ENCODE peak calls at places on chromosomes 4 and X, in nine cellular contexts. Q is cardiac fibroblast; W is glutamatergic neuron; I is neural crest cell; X is Calu3; N is CD8-positive, alpha-beta T cell; J is GM13976; P is transverse colon; T is pancreas. E is an unnamed sample.

GRCh38 chr4:88705805-88706518 is 8.3 kb upstream of the NAP1L5 start:
- DNase-seq in P (no peak), T (no peak), W (no peak), X (no peak), J (no peak), I (no peak), N (no peak), Q (peak; percentile 52), E (no peak)

GRCh38 chr4:185344743-185345538 is 50.8 kb downstream of the LRP2BP start:
- DNase-seq in X (no peak), N (no peak), J (peak; percentile 46), W (no peak), I (no peak), Q (peak; percentile 10), T (no peak), P (no peak), E (no peak)

GRCh38 chr4:21795091-21795490 is 153.5 kb downstream of the KCNIP4 start:
- DNase-seq in P (no peak), T (no peak), J (no peak), N (no peak), W (no peak), Q (peak; percentile 45), I (no peak), X (no peak), E (no peak)

GRCh38 chr4:90246841-90247240 is 119.6 kb downstream of the CCSER1 start:
- DNase-seq in J (no peak), T (no peak), P (no peak), X (no peak), N (no peak), I (no peak), Q (no peak), W (no peak), E (no peak)

GRCh38 chrX:24027985-24028384 is 999 bp upstream of the KLHL15 start:
- DNase-seq in W (no peak), Q (no peak), T (no peak), N (no peak), J (no peak), X (no peak), I (no peak), P (no peak), E (no peak)

GRCh38 chr4:187477224-187477623 is 518.3 kb upstream of the ZFP42 start:
- DNase-seq in X (no peak), P (no peak), Q (no peak), N (no peak), J (no peak), W (no peak), T (no peak), I (no peak), E (no peak)

GRCh38 chr4:112031712-112032328 is 113.4 kb upstream of the FAM241A start:
- DNase-seq in W (no peak), Q (peak; percentile 70), T (no peak), I (peak; percentile 38), X (peak; percentile 37), P (peak; percentile 16), N (no peak), J (peak; percentile 50), E (no peak)

GRCh38 chr4:45292844-45293243 is 566.5 kb upstream of the GNPDA2 start:
- DNase-seq in P (no peak), W (no peak), N (no peak), X (no peak), J (no peak), T (no peak), Q (no peak), I (no peak), E (no peak)

GRCh38 chrX:103817502-103817901 is 14.6 kb downstream of the RAB9B start:
- DNase-seq in I (peak; percentile 59), W (no peak), P (no peak), X (peak; percentile 43), Q (peak; percentile 51), N (no peak), J (peak; percentile 17), T (no peak), E (no peak)

GRCh38 chr4:26020896-26021295 is 106.9 kb downstream of the SMIM20 start:
- DNase-seq in N (no peak), J (no peak), Q (peak; percentile 32), X (no peak), W (no peak), T (no peak), I (no peak), P (no peak), E (no peak)

GRCh38 chr4:128333309-128334006 is 45.8 kb upstream of the PGRMC2 start:
- DNase-seq in X (no peak), W (no peak), T (no peak), J (no peak), I (no peak), P (no peak), N (no peak), Q (no peak), E (no peak)

GRCh38 chr4:54731552-54731951 is 73.8 kb downstream of the KIT start:
- DNase-seq in X (no peak), I (no peak), Q (no peak), T (no peak), J (no peak), N (no peak), P (no peak), W (no peak), E (no peak)

GRCh38 chrX:12956704-12957541 is 18.0 kb upstream of the TMSB4X start:
- DNase-seq in I (no peak), W (no peak), P (no peak), T (no peak), X (peak; percentile 45), Q (peak; percentile 59), J (peak; percentile 71), N (no peak), E (no peak)

GRCh38 chrX:104566921-104567501 is 1.0 kb downstream of the IL1RAPL2 start:
- DNase-seq in N (no peak), T (peak; percentile 46), J (no peak), X (peak; percentile 5), W (no peak), Q (no peak), I (no peak), P (no peak), E (no peak)

GRCh38 chr4:107035711-107036601 is at the start of gene DKK2:
- DNase-seq in Q (peak; percentile 22), N (no peak), X (no peak), J (peak; percentile 45), W (peak; percentile 53), T (peak; percentile 42), P (peak; percentile 10), I (peak; percentile 13), E (no peak)

DNA sequence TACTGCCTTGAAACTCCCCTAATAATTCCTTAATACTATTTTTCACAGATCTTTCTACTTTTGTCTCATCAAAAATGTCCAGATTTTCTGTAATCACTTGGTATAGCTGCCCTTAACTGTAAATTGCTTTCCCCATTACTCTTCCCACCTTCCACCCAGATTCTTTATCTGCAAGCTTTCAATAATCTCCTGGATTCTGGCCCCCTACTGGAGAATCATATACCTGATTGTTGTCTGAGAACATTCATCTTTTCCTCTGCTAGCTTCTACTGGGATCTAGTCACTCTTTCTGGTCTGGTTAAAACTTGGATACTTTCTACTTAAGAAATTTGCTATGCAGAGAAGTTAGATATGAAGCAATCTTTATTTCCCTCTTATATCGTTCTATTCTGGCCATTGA is 552.6 kb downstream of the PCDH19 start:
- DNase-seq in J (no peak), P (no peak), X (no peak), N (no peak), Q (no peak), W (no peak), T (no peak), I (no peak), E (no peak)
- TF ChIP-seq CTCF in J (no peak), P (no peak), X (no peak), N (no peak), Q (no peak), W (peak; percentile 66), T (no peak), I (peak; percentile 61), E (no peak)

DNA sequence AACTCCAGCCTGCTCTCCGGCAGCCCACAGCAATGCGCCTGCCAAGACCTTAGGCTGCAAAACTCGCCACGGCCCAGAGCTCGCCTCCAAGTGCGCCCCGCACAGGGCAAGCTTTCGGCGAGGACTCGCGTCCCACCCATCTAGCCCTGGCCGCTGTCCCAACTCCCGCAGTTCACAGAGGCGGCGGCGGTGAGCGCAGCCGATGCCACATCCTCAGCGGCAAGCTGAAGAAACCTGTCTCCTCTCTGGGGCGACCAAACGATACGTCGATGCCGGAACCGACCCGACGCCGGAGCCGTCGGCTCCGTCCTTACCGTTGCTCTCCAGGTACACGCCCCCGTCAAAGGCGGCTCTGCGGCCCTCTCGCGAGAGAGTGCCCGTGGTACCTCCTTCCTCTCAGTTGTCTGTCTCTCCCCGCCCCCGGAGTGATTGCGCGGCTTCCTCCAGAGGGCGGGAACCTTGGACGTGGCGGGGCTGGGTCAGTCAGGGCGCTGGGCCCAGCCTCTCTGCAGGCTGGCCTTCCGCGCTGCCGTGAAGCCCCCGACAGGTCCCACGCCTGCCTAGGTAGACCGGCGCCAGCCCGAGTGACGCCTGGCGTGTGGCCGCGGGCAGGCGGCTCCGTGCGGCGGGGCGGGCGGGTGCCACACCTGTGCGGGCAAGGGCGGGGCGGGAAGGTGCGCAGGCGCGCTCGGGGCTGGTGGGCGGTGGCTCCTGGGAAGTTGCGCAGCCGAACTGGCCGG is 380 bp upstream of the RAB33B start:
- DNase-seq in T (peak; percentile 99), N (peak; percentile 93), P (peak; percentile 98), X (peak; percentile 93), I (peak; percentile 89), Q (peak; percentile 98), J (peak; percentile 96), W (peak; percentile 96), E (peak; percentile 91)
- TF ChIP-seq CTCF in T (no peak), N (no peak), P (peak; percentile 42), X (peak; percentile 11), I (peak; percentile 34), Q (no peak), J (peak; percentile 19), W (no peak), E (no peak)

DNA sequence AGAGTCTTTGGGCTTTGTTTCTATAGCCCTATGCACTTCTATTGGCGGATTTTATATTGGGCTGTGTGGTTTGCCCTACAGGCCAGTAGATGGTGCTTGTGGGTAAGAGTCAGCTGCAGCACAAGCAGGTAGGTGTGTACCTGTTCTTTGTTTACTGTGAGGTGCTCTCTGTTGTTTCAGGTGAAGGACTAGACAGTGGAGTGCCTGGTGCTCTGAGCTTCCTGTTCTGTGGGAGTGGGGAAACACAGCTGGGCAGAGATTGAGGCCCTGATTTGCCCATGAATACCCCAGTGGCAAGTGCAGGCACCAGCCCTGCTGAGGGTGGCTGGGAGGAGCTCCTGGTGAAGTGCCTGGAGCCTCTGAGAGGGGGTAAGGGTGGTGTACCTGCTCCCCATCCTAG is 26.3 kb upstream of the UCP1 start:
- DNase-seq in J (peak; percentile 33), W (no peak), I (no peak), Q (peak; percentile 27), X (peak; percentile 39), N (no peak), T (no peak), P (peak; percentile 41), E (no peak)
- TF ChIP-seq CTCF in J (peak; percentile 22), W (no peak), I (no peak), Q (peak; percentile 49), X (peak; percentile 63), N (no peak), T (peak; percentile 24), P (peak; percentile 70), E (no peak)

GRCh38 chrX:9882669-9883446 is 84.3 kb upstream of the CLDN34 start:
- DNase-seq in I (no peak), X (peak; percentile 11), N (no peak), W (no peak), Q (peak; percentile 79), T (no peak), P (no peak), J (no peak), E (no peak)
- TF ChIP-seq CTCF in I (no peak), X (no peak), N (no peak), W (no peak), Q (peak; percentile 9), T (no peak), P (no peak), J (no peak), E (no peak)

GRCh38 chrX:20530319-20530979 is 263.7 kb upstream of the RPS6KA3 start:
- DNase-seq in X (peak; percentile 66), I (peak; percentile 79), T (no peak), P (peak; percentile 57), W (peak; percentile 60), N (peak; percentile 37), J (peak; percentile 17), Q (peak; percentile 65), E (peak; percentile 61)
- TF ChIP-seq CTCF in X (peak; percentile 61), I (peak; percentile 98), T (peak; percentile 70), P (peak; percentile 59), W (peak; percentile 69), N (peak; percentile 49), J (peak; percentile 70), Q (peak; percentile 54), E (peak; percentile 54)

E was measured in omental fat pad.